ENCODE peak calls at places on chromosomes 5 and 9, in four cellular contexts. I is K562, W is HepG2, D is HCT116. Y is an unnamed sample.

GRCh38 chr5:128920345-128921215 is 44.7 kb upstream of the SLC27A6 start:
- DNase-seq in W (no peak), I (no peak), D (peak; percentile 68), Y (no peak)

GRCh38 chr5:111697215-111697614 is 59.8 kb downstream of the NREP start:
- DNase-seq in W (no peak), D (no peak), I (no peak), Y (no peak)

GRCh38 chr9:97501177-97501971 is at the start of gene TMOD1:
- DNase-seq in D (peak; percentile 23), W (peak; percentile 35), I (peak; percentile 98), Y (no peak)

GRCh38 chr5:151490617-151491016 is 43.2 kb downstream of the SLC36A1 start:
- DNase-seq in W (no peak), I (no peak), D (no peak), Y (no peak)

GRCh38 chr5:68021958-68022357 is 193.6 kb upstream of the PIK3R1 start:
- DNase-seq in I (no peak), W (no peak), D (no peak), Y (no peak)

GRCh38 chr9:75826292-75826691 is 64.2 kb upstream of the PCSK5 start:
- DNase-seq in D (no peak), W (no peak), I (no peak), Y (no peak)

GRCh38 chr5:135498662-135498995 is 37.1 kb downstream of the NEUROG1 start:
- DNase-seq in W (no peak), D (no peak), I (no peak), Y (no peak)

GRCh38 chr5:170393235-170393634 is 4.1 kb upstream of the KCNMB1 start:
- DNase-seq in W (no peak), I (no peak), D (no peak), Y (no peak)

GRCh38 chr5:39717186-39717897 is 292.6 kb upstream of the DAB2 start:
- DNase-seq in I (no peak), W (no peak), D (no peak), Y (no peak)

GRCh38 chr5:143968071-143968878 is 156.3 kb downstream of the HMHB1 start:
- DNase-seq in W (peak; percentile 22), I (no peak), D (peak; percentile 22), Y (peak; percentile 48)

GRCh38 chr5:72441861-72442540 is 65.2 kb downstream of the ZNF366 start:
- DNase-seq in D (peak; percentile 4), W (no peak), I (no peak), Y (peak; percentile 64)
- TF ChIP-seq TCF7L2 in D (no peak), W (no peak), I (no peak), Y (no peak)

GRCh38 chr5:178454821-178455479 is 135.2 kb downstream of the COL23A1 start:
- DNase-seq in W (no peak), I (no peak), D (no peak), Y (no peak)
- TF ChIP-seq TCF7L2 in W (no peak), I (no peak), D (no peak), Y (no peak)

DNA sequence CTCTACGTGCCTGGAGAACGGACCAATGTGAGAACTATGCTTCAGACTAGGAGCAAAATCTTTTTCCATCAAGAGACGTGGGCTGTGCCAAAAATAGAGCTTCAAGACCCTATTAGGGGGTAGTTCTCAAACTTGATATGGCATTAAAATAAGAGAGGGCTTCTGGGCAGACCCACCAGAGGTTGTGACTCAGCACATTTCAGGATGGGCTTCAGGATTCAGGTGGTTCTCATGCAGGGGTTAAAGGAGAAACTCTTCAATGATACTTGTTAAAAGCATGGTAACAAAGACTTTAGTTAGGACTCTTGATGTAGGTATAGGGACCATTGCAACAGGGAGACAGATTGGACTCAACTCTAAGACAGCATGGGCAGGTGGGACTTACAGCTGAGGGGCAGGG is 195.5 kb downstream of the RGS3 start:
- DNase-seq in D (no peak), I (no peak), W (no peak), Y (no peak)
- TF ChIP-seq TCF7L2 in D (no peak), I (no peak), W (no peak), Y (no peak)

GRCh38 chr5:65034029-65034781 is 265.5 kb downstream of the CWC27 start:
- DNase-seq in W (peak; percentile 22), D (no peak), I (no peak), Y (no peak)
- TF ChIP-seq TCF7L2 in W (no peak), D (no peak), I (no peak), Y (no peak)

GRCh38 chr9:133375116-133375723 is 640 bp downstream of the SURF4 start:
- DNase-seq in W (peak; percentile 67), D (no peak), I (no peak), Y (no peak)
- TF ChIP-seq TCF7L2 in W (no peak), D (no peak), I (no peak), Y (no peak)

GRCh38 chr9:124790301-124790700 is 13.4 kb downstream of the OLFML2A start:
- DNase-seq in I (no peak), W (no peak), D (no peak), Y (no peak)
- TF ChIP-seq TCF7L2 in I (no peak), W (no peak), D (no peak), Y (no peak)

GRCh38 chr5:168300377-168301182 is 9.1 kb downstream of the WWC1 start:
- DNase-seq in W (no peak), I (no peak), D (no peak), Y (no peak)
- TF ChIP-seq TCF7L2 in W (no peak), I (no peak), D (no peak), Y (no peak)